ENCODE peak calls at places on chromosomes 16 and 17, in six cellular contexts. H is aorta; Y is CD4-positive, alpha-beta T cell; L is stomach; P is testis; T is HCT116. V is an unnamed sample.

GRCh38 chr17:78342438-78343098 is 17.3 kb downstream of the SOCS3 start:
- DNase-seq in H (peak; percentile 91), Y (no peak), L (no peak), P (peak; percentile 64), T (peak; percentile 65), V (peak; percentile 74)

GRCh38 chr16:14263769-14264168 is 192.7 kb downstream of the MRTFB start:
- DNase-seq in H (no peak), Y (no peak), L (no peak), P (no peak), T (no peak), V (no peak)

GRCh38 chr16:86566601-86566965 is at the start of gene FOXC2:
- DNase-seq in H (peak; percentile 96), Y (peak; percentile 39), L (peak; percentile 54), P (peak; percentile 91), T (no peak), V (peak; percentile 80)

GRCh38 chr16:19184823-19185509 is 16.9 kb downstream of the SYT17 start:
- DNase-seq in H (no peak), Y (no peak), L (no peak), P (no peak), T (no peak), V (no peak)

GRCh38 chr16:4316732-4317461 is 1.0 kb downstream of the GLIS2 start:
- DNase-seq in H (peak; percentile 87), Y (no peak), L (peak; percentile 74), P (no peak), T (no peak), V (peak; percentile 90)

GRCh38 chr16:30949655-30950515 is 1.0 kb downstream of the ORAI3 start:
- DNase-seq in H (peak; percentile 93), Y (peak; percentile 20), L (peak; percentile 67), P (peak; percentile 94), T (peak; percentile 79), V (peak; percentile 83)

GRCh38 chr16:25366078-25366477 is 108.4 kb upstream of the ZKSCAN2 start:
- DNase-seq in H (no peak), Y (no peak), L (no peak), P (no peak), T (no peak), V (no peak)

GRCh38 chr16:69334696-69335095 is 4.3 kb upstream of the PDF start:
- DNase-seq in H (peak; percentile 19), Y (no peak), L (no peak), P (no peak), T (no peak), V (peak; percentile 40)

GRCh38 chr16:3175157-3176153 is 12.5 kb upstream of the OR1F1 start:
- DNase-seq in H (no peak), Y (no peak), L (no peak), P (no peak), T (peak; percentile 80), V (no peak)

DNA sequence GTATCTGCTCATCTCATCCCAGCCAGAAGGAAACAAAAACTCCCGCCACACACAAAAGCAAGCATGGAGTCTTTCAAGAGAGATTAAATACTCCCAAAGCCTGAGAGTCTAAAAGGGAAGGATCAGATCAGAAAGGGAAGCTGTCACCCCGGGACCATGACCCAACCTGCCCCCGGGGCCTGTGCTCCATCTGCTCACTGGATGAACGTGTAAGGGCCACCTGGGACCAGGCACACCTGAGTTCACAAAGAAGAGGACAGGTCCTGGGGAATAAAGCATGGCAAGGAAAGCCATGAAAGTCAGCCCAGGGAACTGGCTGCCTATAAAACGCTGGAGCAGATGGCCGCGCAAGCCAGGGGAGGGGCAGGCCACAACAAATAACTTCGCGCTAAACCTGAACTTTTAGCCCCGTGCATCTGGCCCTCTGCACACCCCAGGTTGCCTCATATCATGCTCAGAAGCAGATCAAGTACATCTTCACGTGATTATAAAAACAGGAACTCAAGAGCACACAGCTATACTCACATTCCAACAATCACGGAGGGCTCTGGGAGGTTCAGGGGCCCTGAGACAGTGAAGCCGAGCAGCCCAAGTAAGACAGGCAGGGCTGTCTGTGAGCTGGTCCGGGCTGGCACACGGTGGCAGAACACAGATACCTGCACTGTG is 3.4 kb downstream of the TMEM11 start:
- DNase-seq in H (no peak), Y (no peak), L (no peak), P (no peak), T (no peak), V (no peak)
- H3K27ac ChIP-seq in H (no peak overlapping the region), Y (no peak overlapping the region), L (peak overlapping the region; percentile 32), P (no peak overlapping the region), T (no peak overlapping the region), V (no peak overlapping the region)

DNA sequence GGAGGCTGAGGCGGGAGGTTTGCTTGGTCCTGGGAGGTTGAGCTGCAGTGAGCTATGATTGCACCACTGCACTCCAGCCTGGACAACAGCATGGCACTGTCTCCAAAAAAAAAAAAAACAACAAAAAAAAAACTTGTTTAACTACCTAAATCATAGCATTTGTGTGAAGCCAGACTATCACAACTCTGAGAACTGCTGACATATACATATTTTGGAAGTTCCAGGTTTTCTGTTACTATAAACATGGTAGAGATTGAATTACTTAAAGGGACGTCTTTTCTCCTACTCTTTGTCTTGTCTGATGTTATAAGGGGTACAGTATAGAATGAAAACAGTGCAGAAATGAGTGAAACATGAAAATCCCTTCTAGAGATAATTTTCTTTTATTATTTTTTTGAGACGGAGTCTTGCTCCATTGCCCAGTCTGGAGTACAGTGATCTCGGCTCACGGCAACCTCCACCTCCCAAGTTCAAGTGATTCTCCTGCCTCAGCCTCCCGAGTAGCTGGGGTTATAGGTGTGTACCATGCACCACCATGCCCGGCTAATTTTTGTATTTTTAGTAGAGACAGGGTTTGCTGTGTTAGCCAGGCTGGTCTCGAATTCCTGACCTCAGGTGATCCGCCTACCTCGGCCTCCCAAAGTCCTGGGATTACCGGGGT is 18.4 kb downstream of the ABCC1 start:
- DNase-seq in H (no peak), Y (no peak), L (no peak), P (no peak), T (no peak), V (no peak)
- H3K27ac ChIP-seq in H (no peak overlapping the region), Y (no peak overlapping the region), L (no peak overlapping the region), P (no peak overlapping the region), T (peak overlapping the region; percentile 75), V (no peak overlapping the region)

DNA sequence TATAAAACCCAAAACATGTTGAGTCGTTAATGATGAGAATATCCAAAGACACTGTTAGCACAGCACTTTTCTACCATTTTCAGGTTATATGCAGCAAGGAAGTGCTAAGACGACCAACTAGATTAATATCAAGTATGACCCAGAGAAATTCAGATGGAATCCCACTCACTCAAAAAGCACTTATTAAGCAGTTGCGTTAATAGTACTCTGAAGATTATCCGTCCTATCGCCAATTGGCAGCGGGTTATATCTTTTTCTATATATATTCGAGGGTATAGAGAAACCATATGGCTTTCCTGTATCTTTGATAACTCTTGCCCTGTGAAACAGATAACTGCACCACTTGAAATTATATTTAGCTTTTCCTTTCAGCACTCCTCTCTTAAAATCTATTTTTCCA is 1.1 kb downstream of the CRLF3 start:
- DNase-seq in H (no peak), Y (no peak), L (no peak), P (no peak), T (no peak), V (no peak)
- H3K27ac ChIP-seq in H (no peak overlapping the region), Y (peak overlapping the region; percentile 72), L (peak overlapping the region; percentile 87), P (no peak overlapping the region), T (peak overlapping the region; percentile 94), V (peak overlapping the region; percentile 86)

GRCh38 chr17:48613862-48614694 is 1.0 kb downstream of the HOXB8 start:
- DNase-seq in H (no peak), Y (no peak), L (no peak), P (no peak), T (no peak), V (no peak)
- H3K27ac ChIP-seq in H (no peak overlapping the region), Y (no peak overlapping the region), L (peak overlapping the region; percentile 73), P (no peak overlapping the region), T (peak overlapping the region; percentile 88), V (no peak overlapping the region)

GRCh38 chr16:58196898-58197313 is 1.0 kb downstream of the CSNK2A2 start:
- DNase-seq in H (no peak), Y (no peak), L (no peak), P (no peak), T (no peak), V (no peak)
- H3K27ac ChIP-seq in H (no peak overlapping the region), Y (no peak overlapping the region), L (peak overlapping the region; percentile 76), P (no peak overlapping the region), T (no peak overlapping the region), V (peak overlapping the region; percentile 18)

GRCh38 chr16:75249441-75249840 is 2.0 kb downstream of the BCAR1 start:
- DNase-seq in H (no peak), Y (no peak), L (no peak), P (no peak), T (no peak), V (no peak)

GRCh38 chr16:75248536-75249380 is 2.7 kb downstream of the BCAR1 start:
- DNase-seq in H (peak; percentile 50), Y (no peak), L (no peak), P (no peak), T (no peak), V (no peak)

GRCh38 chr16:75250809-75251279 is 580 bp downstream of the BCAR1 start:
- DNase-seq in H (peak; percentile 60), Y (no peak), L (peak; percentile 80), P (no peak), T (no peak), V (peak; percentile 86)

GRCh38 chr16:75251280-75252048 is at the start of gene BCAR1:
- DNase-seq in H (peak; percentile 91), Y (no peak), L (peak; percentile 93), P (peak; percentile 93), T (no peak), V (peak; percentile 96)

GRCh38 chr16:75250089-75250808 is 1.2 kb downstream of the BCAR1 start:
- DNase-seq in H (peak; percentile 56), Y (no peak), L (peak; percentile 90), P (no peak), T (no peak), V (peak; percentile 81)
- H3K27ac ChIP-seq in H (peak overlapping the region; percentile 87), Y (no peak overlapping the region), L (peak overlapping the region; percentile 96), P (peak overlapping the region; percentile 80), T (peak overlapping the region; percentile 93), V (peak overlapping the region; percentile 90)

V was measured in upper lobe of right lung.